ENCODE peak calls at places on chromosomes 2 and 18, in six cellular contexts. L, Q, E, C, F and I are unnamed samples.
A peak's percentile ranks its signal among the peaks of the same experiment; 100 is the strongest.

GRCh38 chr2:15155959-15156574 is 405.1 kb downstream of the NBAS start:
- DNase-seq in F (no peak), C (no peak), Q (no peak), E (no peak), L (no peak), I (no peak)

GRCh38 chr2:182941939-182942338 is 75.5 kb upstream of the FRZB start:
- DNase-seq in E (no peak), L (no peak), Q (no peak), C (no peak), F (no peak), I (no peak)

GRCh38 chr18:59385191-59385590 is 26.1 kb upstream of the LMAN1 start:
- DNase-seq in L (no peak), Q (no peak), E (peak; percentile 52), C (no peak), F (no peak), I (no peak)

GRCh38 chr2:227626580-227627151 is 9.4 kb downstream of the SCYGR4 start:
- DNase-seq in Q (no peak), L (no peak), C (no peak), E (no peak), F (no peak), I (no peak)

GRCh38 chr18:10771053-10771709 is 245.4 kb downstream of the NAPG start:
- DNase-seq in F (no peak), E (no peak), L (no peak), Q (no peak), C (no peak), I (no peak)

GRCh38 chr2:165219491-165219890 is 15.6 kb upstream of the SCN3A start:
- DNase-seq in F (no peak), Q (no peak), L (no peak), E (no peak), C (no peak), I (no peak)

GRCh38 chr2:113376935-113377445 is 60.5 kb upstream of the ZNG1B start:
- DNase-seq in C (no peak), Q (no peak), E (no peak), F (no peak), L (no peak), I (no peak)

GRCh38 chr2:71282493-71282892 is 49.1 kb upstream of the ZNF638 start:
- DNase-seq in F (no peak), C (no peak), Q (no peak), L (no peak), E (no peak), I (no peak)

GRCh38 chr18:44036500-44036899 is 644.2 kb upstream of the SETBP1 start:
- DNase-seq in L (no peak), E (no peak), C (no peak), Q (no peak), F (no peak), I (no peak)

GRCh38 chr2:222136106-222136630 is 162.6 kb downstream of the PAX3 start:
- DNase-seq in F (no peak), L (no peak), Q (no peak), E (no peak), C (no peak), I (no peak)

GRCh38 chr2:99710720-99711612 is 221.1 kb upstream of the REV1 start:
- DNase-seq in E (no peak), Q (no peak), L (no peak), C (no peak), F (no peak), I (no peak)

GRCh38 chr2:151204720-151205119 is 56.9 kb downstream of the RBM43 start:
- DNase-seq in E (no peak), F (no peak), C (no peak), L (no peak), Q (no peak), I (no peak)

GRCh38 chr2:145846986-145847385 is 1327.1 kb upstream of the ZEB2 start:
- DNase-seq in E (no peak), F (no peak), Q (no peak), C (no peak), L (no peak), I (no peak)

GRCh38 chr18:76805221-76805620 is 17.1 kb upstream of the ZNF236 start:
- DNase-seq in F (no peak), L (no peak), C (no peak), E (no peak), Q (no peak), I (no peak)

GRCh38 chr18:39380823-39381222 is 1815.2 kb upstream of the CELF4 start:
- DNase-seq in Q (no peak), F (no peak), C (no peak), L (no peak), E (no peak), I (no peak)

GRCh38 chr2:191114403-191114886 is 36.3 kb downstream of the STAT4 start:
- DNase-seq in L (no peak), Q (no peak), E (no peak), C (no peak), F (no peak), I (no peak)

GRCh38 chr2:58866040-58866439 is 624.9 kb upstream of the FANCL start:
- DNase-seq in Q (no peak), F (no peak), C (no peak), E (no peak), L (no peak), I (no peak)

GRCh38 chr2:196293751-196294486 is 122.5 kb upstream of the STK17B start:
- DNase-seq in E (no peak), C (no peak), F (peak; percentile 13), Q (no peak), L (no peak), I (no peak)

GRCh38 chr2:169109502-169110409 is 40.4 kb downstream of the DHRS9 start:
- DNase-seq in C (peak; percentile 76), E (peak; percentile 32), F (peak; percentile 85), L (peak; percentile 65), Q (peak; percentile 76), I (peak; percentile 72)

GRCh38 chr2:119460076-119460475 is 28.4 kb downstream of the TMEM37 start:
- DNase-seq in Q (no peak), E (no peak), C (no peak), F (no peak), L (no peak), I (no peak)

GRCh38 chr2:136156411-136156810 is 38.5 kb upstream of the CXCR4 start:
- DNase-seq in Q (no peak), L (no peak), C (no peak), E (no peak), F (no peak), I (no peak)

GRCh38 chr2:66252002-66252545 is 182.9 kb upstream of the MEIS1 start:
- DNase-seq in E (no peak), F (no peak), Q (no peak), L (no peak), C (no peak), I (no peak)

GRCh38 chr2:8514748-8515389 is 167.0 kb upstream of the ID2 start:
- DNase-seq in C (no peak), F (no peak), Q (no peak), L (no peak), E (no peak), I (no peak)